ENCODE peak calls at places on chromosome 20, in nine cellular contexts. T is OCI-LY7, J is ovary, L is RWPE2, E is neuronal stem cell, H is adrenal gland, A is colonic mucosa, M is Peyer's patch, R is heart right ventricle. Z is an unnamed sample. For H3K4me1, the result is how much of the 10 kb centered on the place peaks cover.

GRCh38 chr20:5545381-5545941 is 204.7 kb upstream of the SHLD1 start:
- DNase-seq in M (no peak), L (no peak), A (no peak), R (no peak), E (no peak), J (no peak), T (no peak), H (no peak), Z (no peak)

GRCh38 chr20:14568225-14568624 is 230.8 kb upstream of the FLRT3 start:
- DNase-seq in M (no peak), A (no peak), J (no peak), T (no peak), L (no peak), E (peak), R (no peak), H (no peak), Z (no peak)

GRCh38 chr20:40497781-40498691 is 191.0 kb downstream of the MAFB start:
- DNase-seq in A (no peak), R (peak), L (no peak), E (no peak), T (no peak), M (no peak), J (no peak), H (peak), Z (peak)

GRCh38 chr20:15618912-15619311 is 954.3 kb downstream of the KIF16B start:
- DNase-seq in R (no peak), E (no peak), M (no peak), T (no peak), J (no peak), L (no peak), A (no peak), H (no peak), Z (no peak)

GRCh38 chr20:33262658-33263065 is 20.4 kb upstream of the BPIFB1 start:
- DNase-seq in J (no peak), R (peak), H (peak), T (peak), E (peak), L (peak), M (no peak), A (no peak), Z (no peak)

GRCh38 chr20:2135018-2135417 is 33.4 kb downstream of the STK35 start:
- DNase-seq in H (no peak), A (no peak), R (no peak), L (no peak), M (no peak), E (no peak), J (no peak), T (no peak), Z (no peak)

GRCh38 chr20:61951695-61952533 is 113.8 kb downstream of the TAF4 start:
- DNase-seq in R (no peak), T (no peak), E (peak), J (peak), M (no peak), A (no peak), L (peak), H (peak), Z (no peak)

GRCh38 chr20:20393207-20393606 is 25.3 kb downstream of the INSM1 start:
- DNase-seq in R (no peak), T (no peak), H (no peak), E (no peak), J (no peak), M (no peak), L (no peak), A (no peak), Z (no peak)

GRCh38 chr20:37630993-37631392 is 62.8 kb upstream of the CTNNBL1 start:
- DNase-seq in L (no peak), T (no peak), E (no peak), J (no peak), H (no peak), A (no peak), M (no peak), R (no peak), Z (no peak)

GRCh38 chr20:42688576-42688975 is 501.1 kb downstream of the PTPRT start:
- DNase-seq in E (peak), R (no peak), L (no peak), H (no peak), A (no peak), J (no peak), T (no peak), M (no peak), Z (no peak)

GRCh38 chr20:57748601-57749130 is 38.9 kb upstream of the PMEPA1 start:
- DNase-seq in H (peak), T (no peak), J (peak), M (peak), A (peak), L (peak), E (peak), R (peak), Z (peak)

GRCh38 chr20:52540489-52540888 is 348.9 kb upstream of the ZFP64 start:
- DNase-seq in H (no peak), M (no peak), A (peak), E (no peak), J (no peak), L (no peak), R (no peak), T (no peak), Z (no peak)

GRCh38 chr20:36214684-36215256 is 21.5 kb upstream of the AAR2 start:
- DNase-seq in E (no peak), L (no peak), R (no peak), A (no peak), M (no peak), H (no peak), J (no peak), T (peak), Z (no peak)

GRCh38 chr20:36126836-36127529 is 27.6 kb upstream of the EPB41L1 start:
- DNase-seq in J (no peak), L (no peak), T (no peak), H (no peak), E (peak), M (no peak), R (no peak), A (no peak), Z (no peak)

GRCh38 chr20:61814244-61814643 is 251.4 kb downstream of the TAF4 start:
- DNase-seq in R (no peak), T (no peak), A (no peak), L (no peak), E (no peak), M (no peak), J (no peak), H (no peak), Z (no peak)

GRCh38 chr20:59526242-59527225 is 77.8 kb upstream of the PHACTR3 start:
- DNase-seq in E (no peak), R (no peak), T (no peak), J (no peak), A (no peak), L (peak), M (no peak), H (no peak), Z (peak)

GRCh38 chr20:48741669-48742068 is 86.1 kb downstream of the PREX1 start:
- DNase-seq in T (no peak), M (no peak), L (no peak), E (no peak), R (no peak), H (no peak), A (no peak), J (no peak), Z (no peak)

GRCh38 chr20:10670521-10671220 is 3.1 kb downstream of the JAG1 start:
- DNase-seq in T (peak), M (no peak), A (no peak), J (no peak), R (peak), E (no peak), L (no peak), H (no peak), Z (no peak)

GRCh38 chr20:41638459-41638858 is 20.3 kb upstream of the CHD6 start:
- DNase-seq in J (no peak), H (no peak), R (no peak), L (no peak), E (no peak), T (no peak), A (no peak), M (no peak), Z (no peak)

GRCh38 chr20:39939241-39939865 is 749.7 kb downstream of the MAFB start:
- DNase-seq in M (no peak), E (no peak), T (no peak), L (no peak), A (no peak), R (no peak), J (no peak), H (no peak), Z (no peak)

GRCh38 chr20:35093245-35093884 is 758 bp upstream of the TRPC4AP start:
- DNase-seq in A (no peak), H (no peak), L (no peak), M (no peak), T (no peak), J (no peak), R (no peak), E (no peak), Z (no peak)

GRCh38 chr20:8744228-8744844 is 324.6 kb upstream of the PLCB4 start:
- DNase-seq in A (no peak), L (no peak), E (no peak), T (no peak), H (no peak), R (no peak), M (no peak), J (no peak), Z (no peak)

GRCh38 chr20:9179193-9179802 is 110.4 kb downstream of the PLCB4 start:
- DNase-seq in M (no peak), J (no peak), L (no peak), H (no peak), E (no peak), T (no peak), A (no peak), R (no peak), Z (no peak)

GRCh38 chr20:1945134-1945618 is 48.7 kb downstream of the PDYN start:
- DNase-seq in J (peak), A (peak), H (peak), T (no peak), L (no peak), R (peak), M (peak), E (no peak), Z (peak)

GRCh38 chr20:9397928-9398327 is 116.5 kb upstream of the LAMP5 start:
- DNase-seq in E (no peak), J (no peak), M (no peak), H (no peak), A (no peak), R (peak), T (peak), L (no peak), Z (no peak)

GRCh38 chr20:34210271-34210670 is 31.0 kb upstream of the ASIP start:
- DNase-seq in M (no peak), L (no peak), E (no peak), T (peak), A (no peak), H (no peak), R (no peak), J (no peak), Z (no peak)

GRCh38 chr20:62952373-62953166 is at the start of gene SLC17A9:
- DNase-seq in H (peak), L (peak), M (peak), A (peak), J (peak), T (no peak), E (no peak), R (no peak), Z (peak)

GRCh38 chr20:34941224-34941623 is 14.4 kb downstream of the GSS start:
- DNase-seq in J (no peak), M (no peak), L (no peak), T (no peak), A (no peak), R (no peak), H (no peak), E (no peak), Z (no peak)

GRCh38 chr20:59242714-59243626 is 57.4 kb upstream of the EDN3 start:
- DNase-seq in T (no peak), L (no peak), J (no peak), R (no peak), H (no peak), M (no peak), E (no peak), A (no peak), Z (no peak)

GRCh38 chr20:51740838-51741237 is 27.4 kb downstream of the ATP9A start:
- DNase-seq in T (no peak), H (no peak), L (no peak), A (no peak), E (no peak), M (no peak), J (no peak), R (no peak), Z (no peak)

GRCh38 chr20:56953055-56953586 is 313.3 kb downstream of the BMP7 start:
- DNase-seq in H (no peak), J (no peak), E (no peak), T (no peak), L (no peak), M (no peak), A (no peak), R (no peak), Z (no peak)

GRCh38 chr20:4864292-4864691 is 137.0 kb downstream of the SLC23A2 start:
- DNase-seq in H (peak), E (no peak), T (no peak), A (no peak), R (no peak), M (no peak), J (no peak), L (no peak), Z (no peak)

GRCh38 chr20:62039738-62040137 is 25.9 kb downstream of the TAF4 start:
- DNase-seq in A (no peak), L (no peak), H (no peak), T (no peak), E (no peak), R (no peak), J (no peak), M (no peak), Z (no peak)

GRCh38 chr20:18138266-18138582 is 561 bp downstream of the KAT14 start:
- DNase-seq in E (no peak), L (no peak), R (no peak), J (no peak), M (no peak), H (no peak), A (no peak), T (no peak), Z (no peak)

DNA sequence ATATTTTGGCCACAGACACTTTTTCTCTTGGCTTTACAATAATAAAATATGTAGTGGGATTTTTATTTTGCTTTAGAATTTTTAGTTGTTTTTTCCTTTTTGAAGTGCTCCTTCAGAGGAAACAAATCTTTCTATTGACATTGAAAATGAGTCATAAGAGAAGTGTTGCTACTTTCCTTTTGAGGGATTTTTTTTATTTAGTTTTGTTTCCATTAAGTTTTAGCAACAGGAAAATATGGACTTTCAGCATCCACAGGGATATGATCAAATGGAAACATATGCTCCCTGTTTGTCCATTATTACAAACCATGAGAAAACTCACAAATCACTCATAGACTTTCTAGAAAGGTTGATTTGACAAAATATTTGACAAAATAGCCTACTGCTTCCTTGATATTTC is 65.3 kb upstream of the BMP2 start:
- DNase-seq in R (no peak), M (no peak), T (no peak), H (no peak), E (no peak), J (no peak), A (no peak), L (no peak), Z (no peak)
- H3K4me1 ChIP-seq in R (under half), M (under half), T (under half), H (under half), E (under half), J (under half), A (under half), L (half or more), Z (under half)

GRCh38 chr20:43963233-43963632 is 48.6 kb downstream of the TOX2 start:
- DNase-seq in J (no peak), H (no peak), E (no peak), T (no peak), R (no peak), M (no peak), A (no peak), L (peak), Z (no peak)
- H3K4me1 ChIP-seq in J (under half), H (under half), E (under half), T (under half), R (under half), M (under half), A (under half), L (under half), Z (under half)

GRCh38 chr20:50523552-50524167 is 13.5 kb downstream of the PTPN1 start:
- DNase-seq in M (no peak), L (peak), H (no peak), J (no peak), R (no peak), A (no peak), E (no peak), T (no peak), Z (no peak)

GRCh38 chr20:50519036-50519780 is 9.0 kb downstream of the PTPN1 start:
- DNase-seq in A (no peak), J (no peak), H (no peak), M (peak), R (no peak), T (no peak), L (peak), E (no peak), Z (no peak)

GRCh38 chr20:50520222-50520877 is 10.2 kb downstream of the PTPN1 start:
- DNase-seq in T (no peak), M (no peak), J (no peak), R (no peak), H (no peak), A (no peak), L (peak), E (no peak), Z (no peak)

GRCh38 chr20:50521221-50521642 is 11.0 kb downstream of the PTPN1 start:
- DNase-seq in A (no peak), T (no peak), M (no peak), H (no peak), R (no peak), J (no peak), L (peak), E (no peak), Z (no peak)

GRCh38 chr20:50521709-50522674 is 11.8 kb downstream of the PTPN1 start:
- DNase-seq in H (no peak), J (no peak), L (peak), R (no peak), E (no peak), M (no peak), A (no peak), T (no peak), Z (no peak)
- H3K4me1 ChIP-seq in H (under half), J (under half), L (half or more), R (half or more), E (under half), M (under half), A (under half), T (under half), Z (under half)

GRCh38 chr20:47330071-47330470 is 26.4 kb downstream of the ZMYND8 start:
- DNase-seq in E (no peak), A (no peak), J (no peak), T (no peak), M (no peak), R (no peak), L (no peak), H (no peak), Z (no peak)
- H3K4me1 ChIP-seq in E (under half), A (under half), J (under half), T (under half), M (under half), R (half or more), L (half or more), H (under half), Z (under half)

GRCh38 chr20:64110411-64111068 is 3.2 kb upstream of the NPBWR2 start:
- DNase-seq in A (no peak), L (peak), H (peak), E (no peak), T (no peak), R (no peak), M (peak), J (peak), Z (peak)
- H3K4me1 ChIP-seq in A (under half), L (under half), H (under half), E (under half), T (under half), R (under half), M (under half), J (under half), Z (under half)

GRCh38 chr20:25254571-25254970 is 6.7 kb downstream of the PYGB start:
- DNase-seq in H (peak), A (peak), T (no peak), E (no peak), L (no peak), R (no peak), J (no peak), M (no peak), Z (no peak)

GRCh38 chr20:25257756-25258462 is 10.0 kb downstream of the PYGB start:
- DNase-seq in M (no peak), A (peak), E (no peak), J (no peak), T (no peak), R (no peak), L (no peak), H (peak), Z (no peak)

GRCh38 chr20:25257130-25257529 is 9.2 kb downstream of the PYGB start:
- DNase-seq in R (no peak), L (no peak), E (no peak), J (no peak), M (no peak), H (peak), A (peak), T (no peak), Z (peak)

GRCh38 chr20:25254986-25255680 is 7.2 kb downstream of the PYGB start:
- DNase-seq in A (peak), M (no peak), R (peak), T (no peak), E (no peak), J (no peak), L (no peak), H (peak), Z (peak)

DNA sequence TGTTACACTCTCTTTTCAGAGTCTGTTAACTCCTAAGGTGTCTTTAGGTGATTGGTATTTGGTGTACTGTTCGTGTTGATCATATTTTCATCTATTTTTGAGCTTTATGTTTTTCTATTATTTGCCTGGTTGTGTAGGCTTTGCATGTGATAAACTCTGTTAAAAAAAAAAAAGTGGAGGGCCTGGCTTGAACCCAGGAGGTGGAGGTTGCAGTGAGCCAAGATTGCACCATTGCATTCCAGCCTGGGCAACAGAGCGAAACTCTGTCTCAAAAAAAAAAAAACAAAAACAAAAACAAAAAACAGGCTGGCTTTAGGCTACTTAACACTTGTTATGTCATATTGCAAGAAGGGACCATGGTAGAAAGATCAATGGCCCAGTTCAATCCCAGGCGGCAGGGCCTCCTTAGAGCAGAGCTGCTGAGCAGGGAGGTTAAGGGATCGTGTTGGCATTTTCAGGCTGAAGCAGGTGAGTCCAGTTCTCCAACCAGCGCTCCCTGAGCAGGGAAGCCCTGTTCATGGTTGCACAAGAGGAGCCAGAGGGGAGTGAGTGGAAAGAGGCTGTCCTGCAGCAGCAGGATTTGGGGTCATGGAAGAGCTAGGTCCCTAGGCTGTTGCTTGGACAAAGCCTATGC is 8.5 kb downstream of the PYGB start:
- DNase-seq in J (no peak), T (no peak), M (no peak), R (no peak), L (no peak), E (no peak), A (peak), H (peak), Z (no peak)
- H3K4me1 ChIP-seq in J (under half), T (under half), M (under half), R (half or more), L (under half), E (under half), A (under half), H (under half), Z (under half)

GRCh38 chr20:43720007-43720406 is 6.8 kb downstream of the GTSF1L start:
- DNase-seq in M (no peak), J (no peak), E (no peak), T (no peak), A (no peak), L (no peak), H (no peak), R (no peak), Z (no peak)
- H3K4me1 ChIP-seq in M (under half), J (under half), E (under half), T (half or more), A (under half), L (under half), H (under half), R (under half), Z (under half)

GRCh38 chr20:23146857-23147256 is 60.7 kb upstream of the CD93 start:
- DNase-seq in E (no peak), R (no peak), A (no peak), J (no peak), M (no peak), H (peak), T (no peak), L (no peak), Z (no peak)
- H3K4me1 ChIP-seq in E (under half), R (half or more), A (under half), J (under half), M (under half), H (under half), T (under half), L (half or more), Z (under half)